ENCODE peak calls at places on chromosomes 4 and X, in eight cellular contexts. T is upper lobe of right lung, H is suprapubic skin, O is fibroblast of mammary gland, Y is HL-60, N is body of pancreas, Z is lower leg skin, M is heart right ventricle. U is an unnamed sample.

GRCh38 chr4:158496030-158496741 is 25.5 kb upstream of the RXFP1 start:
- DNase-seq in Z (no peak), N (peak; percentile 18), Y (peak; percentile 31), M (peak; percentile 18), H (no peak), O (no peak), T (peak; percentile 66), U (peak; percentile 61)

GRCh38 chrX:145821291-145821897 is 3.8 kb downstream of the SLITRK2 start:
- DNase-seq in T (no peak), O (no peak), M (no peak), Z (no peak), H (no peak), N (no peak), Y (no peak), U (no peak)

GRCh38 chr4:158809611-158810486 is 41.0 kb downstream of the FNIP2 start:
- DNase-seq in Y (peak; percentile 60), M (peak; percentile 43), O (peak; percentile 87), T (no peak), N (no peak), H (no peak), Z (no peak), U (no peak)

GRCh38 chrX:8042304-8042703 is 115.1 kb upstream of the PNPLA4 start:
- DNase-seq in Y (no peak), N (no peak), T (no peak), Z (no peak), M (no peak), H (no peak), O (no peak), U (peak; percentile 27)

GRCh38 chr4:184380707-184381106 is 93.6 kb downstream of the IRF2 start:
- DNase-seq in Y (no peak), T (no peak), O (no peak), M (no peak), N (no peak), H (no peak), Z (no peak), U (no peak)

GRCh38 chr4:128776794-128777216 is 32.7 kb upstream of the JADE1 start:
- DNase-seq in T (peak; percentile 90), M (no peak), Y (no peak), N (peak; percentile 65), O (peak; percentile 89), H (no peak), Z (no peak), U (peak; percentile 79)

GRCh38 chr4:78155616-78156105 is 98.5 kb downstream of the FRAS1 start:
- DNase-seq in O (peak; percentile 57), M (no peak), Y (no peak), T (no peak), N (no peak), Z (no peak), H (no peak), U (no peak)

GRCh38 chr4:169604131-169604900 is 8.1 kb downstream of the NEK1 start:
- DNase-seq in O (peak; percentile 85), Z (no peak), H (no peak), T (no peak), M (no peak), Y (no peak), N (no peak), U (peak; percentile 61)

GRCh38 chrX:148228521-148228920 is 247.4 kb downstream of the FMR1NB start:
- DNase-seq in Y (no peak), O (no peak), N (no peak), H (no peak), T (no peak), M (no peak), Z (no peak), U (no peak)

GRCh38 chrX:117645639-117646038 is 471.0 kb downstream of the KLHL13 start:
- DNase-seq in H (no peak), T (no peak), N (no peak), M (no peak), Y (no peak), O (no peak), Z (no peak), U (no peak)

GRCh38 chr4:99564921-99565320 is 1.1 kb upstream of the TRMT10A start:
- DNase-seq in M (no peak), H (no peak), T (no peak), N (no peak), Z (no peak), O (no peak), Y (no peak), U (no peak)

DNA sequence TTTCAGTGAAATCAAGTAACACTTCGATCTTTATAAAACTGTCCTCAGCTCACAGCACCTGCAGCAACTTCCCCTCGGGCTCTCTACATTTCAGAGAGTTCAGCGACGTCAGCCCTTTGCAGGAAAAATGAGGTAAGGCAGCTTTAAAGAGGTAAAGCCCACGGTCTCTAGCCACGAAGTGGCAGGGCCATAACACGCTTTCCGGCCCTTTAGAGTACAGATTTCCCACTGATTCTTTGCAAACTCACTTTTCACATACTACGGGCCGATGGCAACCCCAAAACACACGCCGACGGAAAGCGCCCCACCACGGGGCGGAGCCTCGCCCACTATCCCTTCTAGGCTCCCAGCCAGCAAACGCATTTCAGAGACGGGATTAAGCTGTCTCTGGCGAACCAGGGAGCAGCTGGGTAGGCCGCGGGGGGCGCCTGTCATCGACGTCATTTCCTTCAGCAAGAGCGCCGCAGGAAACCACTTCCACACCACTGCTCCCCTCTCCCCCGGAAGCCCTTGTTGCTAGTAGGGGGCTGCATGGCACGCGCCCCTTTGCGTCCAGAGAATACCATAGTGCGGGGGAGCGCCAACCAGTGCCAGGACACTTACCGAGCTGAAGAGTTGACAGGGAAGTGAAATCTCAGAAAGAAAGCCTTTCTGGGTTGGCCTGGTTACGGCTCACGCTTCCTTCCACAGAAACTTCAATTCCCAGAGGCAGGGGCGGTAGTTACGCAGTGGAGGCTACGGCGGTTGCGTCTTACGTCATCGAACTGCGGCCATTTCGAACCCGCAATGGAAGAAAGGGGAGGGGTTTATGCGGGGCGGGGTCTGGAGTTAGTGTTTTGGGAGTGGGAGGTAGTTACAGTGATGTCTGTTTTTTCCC is at the start of gene TRMT10A:
- DNase-seq in T (peak; percentile 99), Y (peak; percentile 97), N (peak; percentile 97), O (peak; percentile 97), H (peak; percentile 98), M (peak; percentile 98), Z (peak; percentile 99), U (peak; percentile 97)
- TF ChIP-seq CTCF in T (no peak), Y (no peak), N (peak; percentile 22), O (no peak), H (no peak), M (no peak), Z (no peak), U (no peak)

DNA sequence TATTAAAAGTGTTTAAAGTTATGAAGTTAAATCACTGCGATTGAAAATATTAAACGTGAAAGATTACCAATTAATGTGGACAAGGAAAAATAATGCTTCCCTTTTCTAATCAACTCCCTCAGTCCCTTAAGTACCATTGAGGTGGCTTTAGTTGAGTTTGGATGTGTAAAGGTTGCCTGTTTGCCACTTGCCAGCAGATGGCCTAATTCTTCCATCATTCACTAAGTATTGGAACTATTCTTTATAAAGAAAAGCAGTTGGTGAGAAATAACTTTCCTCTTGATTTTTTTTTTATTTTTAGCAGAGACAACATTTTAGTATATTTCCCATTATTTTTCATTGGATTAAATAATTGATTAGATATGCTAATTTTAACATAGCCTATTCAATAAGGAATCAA is 295.9 kb upstream of the TACR3 start:
- DNase-seq in Y (peak; percentile 3), O (no peak), H (no peak), M (no peak), N (no peak), T (no peak), Z (no peak), U (peak; percentile 38)
- TF ChIP-seq CTCF in Y (no peak), O (no peak), H (no peak), M (no peak), N (peak; percentile 34), T (no peak), Z (no peak), U (peak; percentile 33)

GRCh38 chr4:140153419-140153743 is 603 bp downstream of the MAML3 start:
- DNase-seq in N (no peak), Y (peak; percentile 11), M (no peak), Z (no peak), T (no peak), H (no peak), O (no peak), U (no peak)

GRCh38 chr4:140153744-140154571 is at the start of gene MAML3:
- DNase-seq in O (peak; percentile 93), H (peak; percentile 96), T (peak; percentile 97), M (peak; percentile 95), Z (peak; percentile 98), N (peak; percentile 96), Y (peak; percentile 96), U (peak; percentile 94)

GRCh38 chr4:140152760-140153418 is 1.1 kb downstream of the MAML3 start:
- DNase-seq in Y (peak; percentile 51), H (peak; percentile 86), O (peak; percentile 38), N (peak; percentile 74), M (peak; percentile 59), Z (peak; percentile 94), T (peak; percentile 84), U (peak; percentile 43)

GRCh38 chr4:140156529-140157171 is 2.7 kb upstream of the MAML3 start:
- DNase-seq in H (no peak), T (no peak), Z (no peak), N (no peak), O (no peak), M (no peak), Y (peak; percentile 84), U (no peak)

GRCh38 chr4:140154572-140154891 is 548 bp upstream of the MAML3 start:
- DNase-seq in Y (no peak), O (no peak), T (no peak), M (no peak), N (no peak), H (no peak), Z (no peak), U (no peak)
- TF ChIP-seq CTCF in Y (no peak), O (no peak), T (no peak), M (no peak), N (no peak), H (no peak), Z (no peak), U (no peak)

GRCh38 chr4:123092603-123093002 is 170.2 kb upstream of the NUDT6 start:
- DNase-seq in M (no peak), O (no peak), H (no peak), Y (no peak), T (no peak), N (no peak), Z (no peak), U (no peak)

GRCh38 chr4:123096038-123096437 is 173.6 kb upstream of the NUDT6 start:
- DNase-seq in M (no peak), Y (peak; percentile 36), H (no peak), O (no peak), N (no peak), Z (no peak), T (no peak), U (peak; percentile 32)

GRCh38 chr4:123090886-123091285 is 168.5 kb upstream of the NUDT6 start:
- DNase-seq in N (no peak), Z (no peak), M (no peak), H (no peak), O (no peak), T (no peak), Y (no peak), U (no peak)

GRCh38 chr4:123088521-123088920 is 166.1 kb upstream of the NUDT6 start:
- DNase-seq in Y (peak; percentile 72), Z (no peak), N (no peak), O (no peak), T (no peak), H (no peak), M (no peak), U (no peak)

DNA sequence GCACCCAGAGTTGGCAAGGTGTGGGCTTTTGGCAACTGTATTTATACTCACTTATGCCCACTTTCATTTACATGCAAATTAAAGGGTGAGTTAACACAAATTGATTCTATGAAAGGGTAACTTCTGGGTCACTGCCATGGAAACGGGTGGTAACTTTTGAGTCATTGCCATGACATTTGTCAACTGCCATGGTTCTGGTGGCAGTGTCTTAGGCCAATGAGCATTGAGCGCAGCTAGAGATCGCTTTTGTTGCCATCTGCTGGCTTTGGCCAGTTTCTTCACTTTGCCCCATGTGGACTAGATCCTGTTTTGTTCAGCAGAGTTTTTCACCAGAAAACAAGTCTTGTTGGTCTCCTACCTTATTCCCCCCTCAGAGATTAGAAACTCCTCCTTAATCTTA is 170.8 kb upstream of the NUDT6 start:
- DNase-seq in O (no peak), Y (peak; percentile 19), N (no peak), H (no peak), M (no peak), Z (no peak), T (no peak), U (peak; percentile 1)
- TF ChIP-seq CTCF in O (no peak), Y (no peak), N (no peak), H (no peak), M (no peak), Z (no peak), T (no peak), U (no peak)